ENCODE peak calls at places on chromosome 3, in seven cellular contexts. G, B, Z, M, C, N and E are unnamed samples.

GRCh38 chr3:132545471-132545870 is 51.6 kb upstream of the ACKR4 start:
- DNase-seq in G (no peak), B (no peak), Z (peak; percentile 23), M (peak; percentile 22), C (no peak), N (no peak), E (no peak)

GRCh38 chr3:197003461-197004385 is 25.9 kb downstream of the MELTF start:
- DNase-seq in G (peak; percentile 42), B (no peak), Z (peak; percentile 17), M (peak; percentile 9), C (peak; percentile 55), N (no peak), E (no peak)

GRCh38 chr3:61637088-61638051 is 76.0 kb downstream of the PTPRG start:
- DNase-seq in G (peak; percentile 17), B (no peak), Z (peak; percentile 28), M (peak; percentile 39), C (no peak), N (peak; percentile 89), E (no peak)

GRCh38 chr3:134357914-134358811 is 16.1 kb downstream of the AMOTL2 start:
- DNase-seq in G (peak; percentile 74), B (peak; percentile 97), Z (peak; percentile 96), M (peak; percentile 96), C (peak; percentile 73), N (peak; percentile 96), E (peak; percentile 89)

GRCh38 chr3:113158210-113158609 is 53.1 kb upstream of the BOC start:
- DNase-seq in G (no peak), B (no peak), Z (no peak), M (peak; percentile 39), C (no peak), N (no peak), E (no peak)

GRCh38 chr3:9808345-9809037 is 1.6 kb upstream of the TTLL3 start:
- DNase-seq in G (peak; percentile 51), B (no peak), Z (peak; percentile 22), M (peak; percentile 44), C (peak; percentile 72), N (no peak), E (peak; percentile 55)

GRCh38 chr3:27357665-27358258 is 11.4 kb downstream of the NEK10 start:
- DNase-seq in G (peak; percentile 72), B (peak; percentile 67), Z (peak; percentile 70), M (peak; percentile 66), C (peak; percentile 70), N (peak; percentile 71), E (peak; percentile 69)

GRCh38 chr3:153160451-153161137 is 1.4 kb upstream of the RAP2B start:
- DNase-seq in G (peak; percentile 88), B (peak; percentile 94), Z (peak; percentile 90), M (peak; percentile 88), C (peak; percentile 83), N (peak; percentile 90), E (peak; percentile 90)

GRCh38 chr3:10189557-10190374 is 25.0 kb downstream of the IRAK2 start:
- DNase-seq in G (no peak), B (peak; percentile 25), Z (peak; percentile 43), M (peak; percentile 58), C (no peak), N (peak; percentile 82), E (peak; percentile 86)

GRCh38 chr3:39122811-39123210 is 15.3 kb downstream of the TTC21A start:
- DNase-seq in G (no peak), B (no peak), Z (no peak), M (no peak), C (no peak), N (no peak), E (no peak)

GRCh38 chr3:112376996-112377395 is 44.0 kb downstream of the CD200 start:
- DNase-seq in G (peak; percentile 16), B (no peak), Z (peak; percentile 33), M (peak; percentile 78), C (no peak), N (peak; percentile 69), E (no peak)

GRCh38 chr3:108180214-108180613 is 42.0 kb downstream of the IFT57 start:
- DNase-seq in G (no peak), B (peak; percentile 68), Z (peak; percentile 52), M (peak; percentile 87), C (no peak), N (peak; percentile 35), E (no peak)

GRCh38 chr3:37765591-37766219 is 96.0 kb upstream of the CTDSPL start:
- DNase-seq in G (peak; percentile 38), B (peak; percentile 23), Z (peak; percentile 66), M (peak; percentile 75), C (no peak), N (peak; percentile 74), E (no peak)

GRCh38 chr3:193932576-193932975 is 203.4 kb upstream of the HES1 start:
- DNase-seq in G (no peak), B (no peak), Z (no peak), M (no peak), C (no peak), N (no peak), E (no peak)

GRCh38 chr3:161674402-161674801 is 177.8 kb downstream of the OTOL1 start:
- DNase-seq in G (no peak), B (no peak), Z (no peak), M (no peak), C (no peak), N (no peak), E (no peak)

GRCh38 chr3:9507586-9508578 is 45.7 kb downstream of the LHFPL4 start:
- DNase-seq in G (no peak), B (no peak), Z (no peak), M (no peak), C (no peak), N (no peak), E (no peak)

GRCh38 chr3:148379763-148380162 is 317.9 kb upstream of the AGTR1 start:
- DNase-seq in G (peak; percentile 60), B (peak; percentile 73), Z (peak; percentile 81), M (peak; percentile 76), C (no peak), N (peak; percentile 59), E (peak; percentile 55)
- TF ChIP-seq CTCF in G (peak; percentile 67), B (peak; percentile 62), Z (peak; percentile 62), M (peak; percentile 72), C (peak; percentile 77), N (peak; percentile 53), E (peak; percentile 39)

GRCh38 chr3:95134693-95135375 is 1072.0 kb downstream of the NSUN3 start:
- DNase-seq in G (no peak), B (peak; percentile 12), Z (no peak), M (no peak), C (no peak), N (peak; percentile 48), E (no peak)
- TF ChIP-seq CTCF in G (no peak), B (no peak), Z (no peak), M (no peak), C (no peak), N (no peak), E (no peak)

GRCh38 chr3:71652786-71653419 is 69.4 kb upstream of the FOXP1 start:
- DNase-seq in G (peak; percentile 72), B (peak; percentile 74), Z (peak; percentile 77), M (peak; percentile 73), C (no peak), N (peak; percentile 56), E (no peak)
- TF ChIP-seq CTCF in G (peak; percentile 81), B (peak; percentile 42), Z (peak; percentile 57), M (peak; percentile 52), C (peak; percentile 69), N (peak; percentile 56), E (peak; percentile 15)

GRCh38 chr3:162799910-162800309 is 1303.3 kb downstream of the OTOL1 start:
- DNase-seq in G (no peak), B (peak; percentile 11), Z (peak; percentile 12), M (peak; percentile 11), C (no peak), N (peak; percentile 6), E (no peak)
- TF ChIP-seq CTCF in G (no peak), B (peak; percentile 23), Z (no peak), M (peak; percentile 5), C (peak; percentile 22), N (no peak), E (no peak)

DNA sequence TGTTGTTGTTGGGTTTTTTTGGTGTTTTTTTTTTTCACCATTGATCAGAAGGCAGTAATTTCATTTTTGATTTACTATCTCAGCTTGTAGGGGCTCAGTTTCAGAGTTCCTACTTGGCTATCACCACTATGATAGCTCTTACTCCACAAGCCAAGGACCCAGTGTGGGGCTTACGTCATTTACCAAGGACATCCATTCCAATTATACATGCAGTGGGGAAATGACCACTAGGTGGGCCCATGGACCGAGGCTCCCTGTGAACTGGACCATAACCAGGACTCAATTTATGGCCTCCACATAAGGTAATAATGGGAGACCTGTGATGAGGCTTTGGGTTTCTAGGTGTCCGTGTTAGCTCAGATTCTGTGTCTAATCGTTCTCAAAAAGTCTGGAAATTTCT is 67.5 kb upstream of the CACNA1D start:
- DNase-seq in G (no peak), B (no peak), Z (no peak), M (no peak), C (no peak), N (no peak), E (peak; percentile 15)
- TF ChIP-seq CTCF in G (no peak), B (no peak), Z (no peak), M (peak; percentile 7), C (peak; percentile 41), N (no peak), E (no peak)

GRCh38 chr3:67034371-67034770 is 36.3 kb downstream of the KBTBD8 start:
- DNase-seq in G (no peak), B (no peak), Z (peak; percentile 12), M (peak; percentile 33), C (no peak), N (peak; percentile 52), E (no peak)

GRCh38 chr3:67033091-67033490 is 35.0 kb downstream of the KBTBD8 start:
- DNase-seq in G (no peak), B (no peak), Z (no peak), M (no peak), C (no peak), N (no peak), E (no peak)

GRCh38 chr3:67031986-67032385 is 33.9 kb downstream of the KBTBD8 start:
- DNase-seq in G (no peak), B (no peak), Z (no peak), M (no peak), C (no peak), N (no peak), E (no peak)

DNA sequence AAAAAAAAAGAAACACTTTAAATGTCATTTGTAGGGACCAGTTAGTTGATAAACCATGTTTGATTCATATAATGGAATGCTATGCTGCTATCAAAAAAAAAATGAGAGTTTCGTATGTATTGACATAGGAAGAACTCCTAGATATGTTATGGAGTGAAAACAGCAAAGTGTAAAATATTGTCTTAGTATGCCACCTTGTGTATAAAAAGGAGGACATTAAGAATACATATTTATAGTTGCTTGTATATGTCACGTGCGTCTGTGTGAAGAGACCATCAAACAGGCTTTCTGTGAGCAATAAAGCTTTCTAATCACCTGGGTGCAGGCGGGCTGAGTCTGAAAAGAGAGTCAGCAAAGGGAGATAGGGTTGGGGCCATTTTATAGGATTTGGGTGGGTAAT is 39.5 kb downstream of the KBTBD8 start:
- DNase-seq in G (no peak), B (no peak), Z (peak; percentile 58), M (peak; percentile 17), C (no peak), N (peak; percentile 48), E (no peak)
- TF ChIP-seq CTCF in G (peak; percentile 26), B (no peak), Z (no peak), M (no peak), C (no peak), N (no peak), E (no peak)

GRCh38 chr3:186653984-186654383 is 11.8 kb upstream of the HRG start:
- DNase-seq in G (no peak), B (no peak), Z (no peak), M (no peak), C (peak; percentile 86), N (no peak), E (no peak)
- TF ChIP-seq CTCF in G (no peak), B (peak; percentile 20), Z (peak; percentile 20), M (no peak), C (peak; percentile 56), N (no peak), E (no peak)

GRCh38 chr3:71006810-71007785 is 576.4 kb downstream of the FOXP1 start:
- DNase-seq in G (peak; percentile 17), B (no peak), Z (peak; percentile 51), M (peak; percentile 52), C (no peak), N (peak; percentile 34), E (peak; percentile 29)
- TF ChIP-seq CTCF in G (peak; percentile 58), B (no peak), Z (peak; percentile 31), M (peak; percentile 40), C (peak; percentile 67), N (peak; percentile 45), E (no peak)